ENCODE peak calls at places on chromosome 18, in ten cellular contexts. Q is activated gamma-delta T cell treated with Interleukin-2 at 50 U/mL for 16 hours; G is right atrium auricular region; I is stimulated activated CD4-positive, alpha-beta T cell treated with anti-CD3 and anti-CD28 coated beads, Interleukin-4, amount 100 ng/mL, for 24 hours; R is A549; B is GM03348; L is left lung; T is pancreas; V is NCI-H1092; D is breast epithelium. U is an unnamed sample.
A peak's percentile ranks its signal among the peaks of the same experiment; 100 is the strongest.

GRCh38 chr18:25113081-25113480 is 238.9 kb downstream of the ZNF521 start:
- DNase-seq in V (no peak), T (no peak), Q (no peak), I (no peak), L (no peak), D (no peak), R (no peak), B (no peak), G (no peak), U (no peak)

GRCh38 chr18:56789004-56789888 is 138.1 kb downstream of the WDR7 start:
- DNase-seq in R (peak; percentile 36), G (peak; percentile 58), D (no peak), B (peak; percentile 5), T (no peak), V (no peak), L (no peak), I (peak; percentile 14), Q (no peak), U (no peak)

GRCh38 chr18:36265035-36265434 is 32.5 kb upstream of the FHOD3 start:
- DNase-seq in I (no peak), V (no peak), G (no peak), B (no peak), L (no peak), Q (no peak), R (no peak), T (no peak), D (no peak), U (no peak)

GRCh38 chr18:28116461-28116860 is 60.5 kb downstream of the CDH2 start:
- DNase-seq in L (no peak), I (no peak), G (no peak), D (no peak), R (no peak), Q (no peak), T (no peak), V (no peak), B (no peak), U (no peak)

GRCh38 chr18:3455938-3456685 is 6.1 kb downstream of the TGIF1 start:
- DNase-seq in G (no peak), L (no peak), V (no peak), I (no peak), D (no peak), Q (no peak), R (peak; percentile 68), B (peak; percentile 43), T (no peak), U (no peak)

GRCh38 chr18:47772374-47773248 is 157.8 kb downstream of the SMAD2 start:
- DNase-seq in G (no peak), Q (peak; percentile 46), V (no peak), L (peak; percentile 91), B (peak; percentile 82), T (peak; percentile 93), D (peak; percentile 67), R (peak; percentile 72), I (peak; percentile 69), U (no peak)

GRCh38 chr18:43919565-43919964 is 642.3 kb upstream of the SYT4 start:
- DNase-seq in L (no peak), D (no peak), T (no peak), R (no peak), V (peak; percentile 39), G (no peak), I (no peak), Q (no peak), B (no peak), U (no peak)

GRCh38 chr18:13456736-13457271 is 238.2 kb downstream of the LDLRAD4 start:
- DNase-seq in V (no peak), G (no peak), I (no peak), D (no peak), T (no peak), B (no peak), R (no peak), Q (no peak), L (no peak), U (no peak)

GRCh38 chr18:26403451-26403850 is 144.9 kb downstream of the KCTD1 start:
- DNase-seq in Q (no peak), T (no peak), B (no peak), D (no peak), G (no peak), I (no peak), R (no peak), V (no peak), L (no peak), U (no peak)

GRCh38 chr18:60446821-60447220 is 74.2 kb upstream of the MC4R start:
- DNase-seq in Q (no peak), L (peak; percentile 41), D (no peak), V (no peak), G (no peak), B (no peak), T (no peak), I (no peak), R (no peak), U (no peak)

GRCh38 chr18:61973273-61974115 is 80.7 kb upstream of the RNF152 start:
- DNase-seq in R (no peak), T (no peak), G (no peak), D (no peak), L (no peak), I (no peak), Q (no peak), V (no peak), B (no peak), U (no peak)

GRCh38 chr18:77072566-77072965 is 60.0 kb downstream of the MBP start:
- DNase-seq in I (no peak), Q (no peak), R (no peak), D (no peak), V (no peak), L (no peak), B (no peak), G (no peak), T (no peak), U (no peak)

GRCh38 chr18:46401486-46402115 is 255.4 kb downstream of the LOXHD1 start:
- DNase-seq in G (no peak), D (no peak), Q (no peak), T (peak; percentile 19), R (no peak), B (no peak), V (peak; percentile 24), L (no peak), I (no peak), U (no peak)

GRCh38 chr18:42392416-42392815 is 437.4 kb downstream of the PIK3C3 start:
- DNase-seq in D (no peak), L (no peak), Q (no peak), T (no peak), V (no peak), G (no peak), B (no peak), I (no peak), R (no peak), U (no peak)

GRCh38 chr18:49023938-49024341 is 73.2 kb upstream of the SMAD7 start:
- DNase-seq in V (no peak), I (no peak), Q (no peak), R (no peak), D (no peak), B (no peak), T (no peak), L (no peak), G (peak; percentile 42), U (no peak)

GRCh38 chr18:23191952-23192662 is 56.8 kb downstream of the CABLES1 start:
- DNase-seq in L (no peak), R (no peak), V (peak; percentile 32), G (no peak), B (peak; percentile 49), D (peak; percentile 59), I (no peak), T (no peak), Q (no peak), U (no peak)

GRCh38 chr18:77164026-77164425 is 31.4 kb upstream of the MBP start:
- DNase-seq in R (no peak), V (no peak), G (no peak), Q (no peak), L (no peak), T (no peak), I (no peak), D (no peak), B (no peak), U (no peak)

GRCh38 chr18:58403799-58404455 is 225.0 kb downstream of the ALPK2 start:
- DNase-seq in Q (no peak), G (no peak), R (no peak), L (peak; percentile 72), B (no peak), V (no peak), D (no peak), I (no peak), T (no peak), U (no peak)

GRCh38 chr18:44673256-44673950 is 7.3 kb upstream of the SETBP1 start:
- DNase-seq in I (no peak), V (no peak), T (no peak), Q (no peak), R (no peak), D (no peak), G (no peak), L (no peak), B (no peak), U (no peak)

GRCh38 chr18:11260963-11261441 is 111.6 kb upstream of the PIEZO2 start:
- DNase-seq in T (no peak), G (no peak), R (no peak), I (no peak), Q (no peak), D (no peak), L (no peak), B (no peak), V (no peak), U (no peak)

GRCh38 chr18:42781298-42781815 is 334.1 kb downstream of the RIT2 start:
- DNase-seq in Q (no peak), V (no peak), L (no peak), R (no peak), I (no peak), D (no peak), T (no peak), B (no peak), G (no peak), U (no peak)

GRCh38 chr18:58213445-58213844 is 169.4 kb downstream of the NEDD4L start:
- DNase-seq in R (no peak), D (no peak), Q (no peak), T (no peak), L (no peak), G (no peak), V (no peak), B (peak; percentile 87), I (no peak), U (no peak)

GRCh38 chr18:53219853-53220252 is 879.9 kb downstream of the DCC start:
- DNase-seq in G (no peak), B (no peak), L (no peak), D (no peak), V (no peak), I (no peak), R (no peak), Q (no peak), T (no peak), U (no peak)

GRCh38 chr18:9835112-9835755 is 50.5 kb upstream of the TXNDC2 start:
- DNase-seq in D (no peak), I (no peak), T (no peak), V (no peak), Q (no peak), B (no peak), R (no peak), G (no peak), L (no peak), U (no peak)